ENCODE peak calls at places on chromosomes 16 and 17, in six cellular contexts. Y is A673; P is hypothalamus; O is GM12865; M is naive B cell; J is activated T-helper 1 cell treated with anti-CD3 and anti-CD28 coated beads, Interleukin-2, amount 50 U/mL, for 16 hours. G is an unnamed sample.

GRCh38 chr16:29729116-29729521 is 16.7 kb downstream of the C16orf54 start:
- DNase-seq in Y (peak), P (no peak), O (peak), M (no peak), J (no peak), G (no peak)

GRCh38 chr16:3170440-3171180 is 17.4 kb upstream of the OR1F1 start:
- DNase-seq in Y (no peak), P (no peak), O (peak), M (no peak), J (no peak), G (no peak)

GRCh38 chr17:4206945-4207344 is 56.8 kb downstream of the ANKFY1 start:
- DNase-seq in Y (no peak), P (no peak), O (peak), M (no peak), J (no peak), G (no peak)

GRCh38 chr17:21183468-21183867 is 30.5 kb downstream of the TMEM11 start:
- DNase-seq in Y (no peak), P (no peak), O (no peak), M (no peak), J (no peak), G (no peak)

GRCh38 chr16:12573300-12573699 is 230.4 kb downstream of the CPPED1 start:
- DNase-seq in Y (no peak), P (no peak), O (peak), M (no peak), J (no peak), G (no peak)

GRCh38 chr16:17470871-17471744 is at the start of gene XYLT1:
- DNase-seq in Y (peak), P (peak), O (no peak), M (peak), J (peak), G (no peak)

GRCh38 chr17:19260958-19261357 is 23.8 kb downstream of the EPN2 start:
- DNase-seq in Y (peak), P (no peak), O (no peak), M (no peak), J (no peak), G (no peak)

GRCh38 chr17:64920026-64920418 is 744 bp upstream of the LRRC37A3 start:
- DNase-seq in Y (peak), P (no peak), O (peak), M (no peak), J (no peak), G (no peak)

GRCh38 chr17:20935740-20936139 is 107.1 kb downstream of the USP22 start:
- DNase-seq in Y (no peak), P (no peak), O (no peak), M (no peak), J (no peak), G (no peak)